ENCODE peak calls at places on chromosome 13, in seven cellular contexts. One of them, this sample, is unnamed. For H3K4me1, the result is how much of the 10 kb centered on the place peaks cover.

GRCh38 chr13:41627425-41627824 is 170.1 kb downstream of the RGCC start:
- DNase-seq in effector memory CD4-positive, alpha-beta T cell: no peak
- DNase-seq in PC-3: no peak
- DNase-seq in suprapubic skin: no peak
- DNase-seq in A549: no peak
- DNase-seq in ovary: no peak
- DNase-seq in GM23248: no peak
- DNase-seq in this sample: no peak

GRCh38 chr13:34361528-34361927 is 543.6 kb downstream of the RFC3 start:
- DNase-seq in effector memory CD4-positive, alpha-beta T cell: no peak
- DNase-seq in PC-3: peak
- DNase-seq in suprapubic skin: no peak
- DNase-seq in A549: no peak
- DNase-seq in ovary: no peak
- DNase-seq in GM23248: peak
- DNase-seq in this sample: no peak

GRCh38 chr13:60090579-60090978 is 73.1 kb downstream of the DIAPH3 start:
- DNase-seq in effector memory CD4-positive, alpha-beta T cell: no peak
- DNase-seq in PC-3: no peak
- DNase-seq in suprapubic skin: no peak
- DNase-seq in A549: no peak
- DNase-seq in ovary: no peak
- DNase-seq in GM23248: peak
- DNase-seq in this sample: no peak

GRCh38 chr13:62278271-62278670 is 862.6 kb upstream of the PCDH20 start:
- DNase-seq in effector memory CD4-positive, alpha-beta T cell: no peak
- DNase-seq in PC-3: no peak
- DNase-seq in suprapubic skin: no peak
- DNase-seq in A549: no peak
- DNase-seq in ovary: no peak
- DNase-seq in GM23248: no peak
- DNase-seq in this sample: no peak

GRCh38 chr13:52845766-52846566 is 2.5 kb downstream of the PCDH8 start:
- DNase-seq in effector memory CD4-positive, alpha-beta T cell: no peak
- DNase-seq in PC-3: no peak
- DNase-seq in suprapubic skin: no peak
- DNase-seq in A549: no peak
- DNase-seq in ovary: no peak
- DNase-seq in GM23248: peak
- DNase-seq in this sample: peak

GRCh38 chr13:33182729-33183128 is 102.8 kb downstream of the STARD13 start:
- DNase-seq in effector memory CD4-positive, alpha-beta T cell: no peak
- DNase-seq in PC-3: no peak
- DNase-seq in suprapubic skin: no peak
- DNase-seq in A549: no peak
- DNase-seq in ovary: no peak
- DNase-seq in GM23248: no peak
- DNase-seq in this sample: no peak

GRCh38 chr13:90545070-90545840 is 802.2 kb upstream of the MIR17HG start:
- DNase-seq in effector memory CD4-positive, alpha-beta T cell: no peak
- DNase-seq in PC-3: peak
- DNase-seq in suprapubic skin: no peak
- DNase-seq in A549: no peak
- DNase-seq in ovary: no peak
- DNase-seq in GM23248: peak
- DNase-seq in this sample: no peak

GRCh38 chr13:28449826-28450773 is 44.8 kb downstream of the FLT1 start:
- DNase-seq in effector memory CD4-positive, alpha-beta T cell: no peak
- DNase-seq in PC-3: peak
- DNase-seq in suprapubic skin: no peak
- DNase-seq in A549: no peak
- DNase-seq in ovary: no peak
- DNase-seq in GM23248: peak
- DNase-seq in this sample: no peak

GRCh38 chr13:99800951-99801350 is 170.6 kb downstream of the ZIC5 start:
- DNase-seq in effector memory CD4-positive, alpha-beta T cell: no peak
- DNase-seq in PC-3: no peak
- DNase-seq in suprapubic skin: no peak
- DNase-seq in A549: no peak
- DNase-seq in ovary: no peak
- DNase-seq in GM23248: no peak
- DNase-seq in this sample: no peak

GRCh38 chr13:91014696-91015095 is 332.8 kb upstream of the MIR17HG start:
- DNase-seq in effector memory CD4-positive, alpha-beta T cell: no peak
- DNase-seq in PC-3: no peak
- DNase-seq in suprapubic skin: no peak
- DNase-seq in A549: no peak
- DNase-seq in ovary: no peak
- DNase-seq in GM23248: peak
- DNase-seq in this sample: no peak

GRCh38 chr13:40221460-40222201 is 444.8 kb downstream of the FOXO1 start:
- DNase-seq in effector memory CD4-positive, alpha-beta T cell: peak
- DNase-seq in PC-3: peak
- DNase-seq in suprapubic skin: no peak
- DNase-seq in A549: no peak
- DNase-seq in ovary: peak
- DNase-seq in GM23248: peak
- DNase-seq in this sample: peak

GRCh38 chr13:110913911-110914292 is 967 bp downstream of the ANKRD10 start:
- DNase-seq in effector memory CD4-positive, alpha-beta T cell: no peak
- DNase-seq in PC-3: no peak
- DNase-seq in suprapubic skin: peak
- DNase-seq in A549: peak
- DNase-seq in ovary: no peak
- DNase-seq in GM23248: peak
- DNase-seq in this sample: no peak

GRCh38 chr13:37681295-37682032 is 82.9 kb upstream of the POSTN start:
- DNase-seq in effector memory CD4-positive, alpha-beta T cell: no peak
- DNase-seq in PC-3: peak
- DNase-seq in suprapubic skin: no peak
- DNase-seq in A549: no peak
- DNase-seq in ovary: no peak
- DNase-seq in GM23248: peak
- DNase-seq in this sample: no peak

GRCh38 chr13:23159587-23160240 is 21.1 kb upstream of the SGCG start:
- DNase-seq in effector memory CD4-positive, alpha-beta T cell: no peak
- DNase-seq in PC-3: no peak
- DNase-seq in suprapubic skin: no peak
- DNase-seq in A549: no peak
- DNase-seq in ovary: no peak
- DNase-seq in GM23248: peak
- DNase-seq in this sample: peak

GRCh38 chr13:34730966-34731365 is 211.1 kb upstream of the NBEA start:
- DNase-seq in effector memory CD4-positive, alpha-beta T cell: no peak
- DNase-seq in PC-3: no peak
- DNase-seq in suprapubic skin: no peak
- DNase-seq in A549: no peak
- DNase-seq in ovary: no peak
- DNase-seq in GM23248: no peak
- DNase-seq in this sample: no peak

GRCh38 chr13:83881031-83881727 is 1.1 kb downstream of the SLITRK1 start:
- DNase-seq in effector memory CD4-positive, alpha-beta T cell: no peak
- DNase-seq in PC-3: no peak
- DNase-seq in suprapubic skin: no peak
- DNase-seq in A549: no peak
- DNase-seq in ovary: no peak
- DNase-seq in GM23248: no peak
- DNase-seq in this sample: no peak

GRCh38 chr13:103839460-103839859 is 773.2 kb upstream of the SLC10A2 start:
- DNase-seq in effector memory CD4-positive, alpha-beta T cell: no peak
- DNase-seq in PC-3: no peak
- DNase-seq in suprapubic skin: no peak
- DNase-seq in A549: no peak
- DNase-seq in ovary: no peak
- DNase-seq in GM23248: no peak
- DNase-seq in this sample: no peak

GRCh38 chr13:25836709-25837316 is 215.0 kb downstream of the SHISA2 start:
- DNase-seq in effector memory CD4-positive, alpha-beta T cell: no peak
- DNase-seq in PC-3: no peak
- DNase-seq in suprapubic skin: no peak
- DNase-seq in A549: no peak
- DNase-seq in ovary: no peak
- DNase-seq in GM23248: no peak
- DNase-seq in this sample: no peak

GRCh38 chr13:51557423-51557822 is 26.8 kb upstream of the WDFY2 start:
- DNase-seq in effector memory CD4-positive, alpha-beta T cell: no peak
- DNase-seq in PC-3: no peak
- DNase-seq in suprapubic skin: no peak
- DNase-seq in A549: no peak
- DNase-seq in ovary: no peak
- DNase-seq in GM23248: no peak
- DNase-seq in this sample: no peak
- H3K27ac ChIP-seq in effector memory CD4-positive, alpha-beta T cell: no peak
- H3K27ac ChIP-seq in PC-3: no peak
- H3K27ac ChIP-seq in suprapubic skin: peak
- H3K27ac ChIP-seq in A549: peak
- H3K27ac ChIP-seq in ovary: no peak
- H3K27ac ChIP-seq in GM23248: peak
- H3K27ac ChIP-seq in this sample: no peak

DNA sequence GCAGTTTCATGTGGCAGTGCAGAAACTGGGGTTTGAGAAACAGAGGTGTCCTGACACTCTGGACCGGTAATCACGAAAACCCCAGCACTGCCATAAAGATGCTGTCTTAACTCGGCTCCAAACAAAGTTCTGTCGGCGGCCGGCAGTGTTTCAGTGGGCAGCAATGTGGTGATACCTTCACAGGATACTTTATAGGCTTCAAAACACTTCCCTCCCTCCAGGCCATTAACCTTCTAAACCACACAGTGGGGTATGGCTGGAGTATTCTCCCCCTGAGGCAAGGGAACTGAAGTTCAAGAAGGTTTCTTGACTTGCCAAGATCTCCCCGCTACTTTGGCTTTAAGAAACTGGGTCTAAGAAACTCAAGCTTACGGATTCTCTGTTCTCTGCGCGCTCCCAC is 1.1 kb downstream of the RUBCNL start:
- DNase-seq in effector memory CD4-positive, alpha-beta T cell: no peak
- DNase-seq in PC-3: no peak
- DNase-seq in suprapubic skin: no peak
- DNase-seq in A549: no peak
- DNase-seq in ovary: no peak
- DNase-seq in GM23248: peak
- DNase-seq in this sample: no peak
- H3K4me3 ChIP-seq in effector memory CD4-positive, alpha-beta T cell: no peak
- H3K4me3 ChIP-seq in PC-3: no peak
- H3K4me3 ChIP-seq in suprapubic skin: peak
- H3K4me3 ChIP-seq in A549: no peak
- H3K4me3 ChIP-seq in ovary: no peak
- H3K4me3 ChIP-seq in GM23248: peak
- H3K4me3 ChIP-seq in this sample: peak

DNA sequence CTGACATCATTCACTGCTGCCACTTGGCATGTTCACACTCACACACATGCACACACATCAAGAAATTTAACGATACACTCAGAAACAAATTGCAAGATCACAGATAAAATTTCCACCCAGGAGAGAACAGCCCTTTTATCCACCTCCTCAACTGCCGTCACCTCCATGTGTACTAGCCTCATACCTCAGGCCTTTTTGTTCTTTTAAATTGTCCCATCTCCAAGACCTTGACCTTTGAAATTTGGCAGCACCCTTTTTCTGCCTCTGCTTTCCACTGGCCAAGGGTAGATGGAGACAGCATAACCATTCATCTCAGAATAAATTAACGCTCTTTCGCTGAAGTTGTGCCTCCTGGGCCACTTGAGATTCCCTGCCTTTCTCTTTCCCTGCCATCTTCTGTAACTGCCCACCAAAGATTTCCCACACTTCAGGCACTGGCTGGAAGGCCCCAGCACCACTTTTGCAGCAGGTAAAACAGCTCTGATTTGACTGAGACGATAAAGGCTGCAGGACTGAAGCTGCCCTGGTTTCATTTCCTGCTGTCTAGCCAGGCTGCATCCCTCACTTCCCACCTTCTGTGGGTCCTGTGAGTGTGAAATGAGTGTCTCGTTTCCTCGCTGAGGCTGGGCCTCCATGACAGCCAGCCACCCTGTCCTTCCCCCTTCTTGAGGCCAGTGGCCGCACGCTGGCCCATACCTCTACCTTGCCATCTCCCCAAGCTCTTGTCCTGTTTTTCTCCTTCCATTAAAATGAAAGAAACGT is 39.3 kb downstream of the MBNL2 start:
- DNase-seq in effector memory CD4-positive, alpha-beta T cell: peak
- DNase-seq in PC-3: no peak
- DNase-seq in suprapubic skin: no peak
- DNase-seq in A549: no peak
- DNase-seq in ovary: no peak
- DNase-seq in GM23248: no peak
- DNase-seq in this sample: no peak
- H3K4me1 ChIP-seq in effector memory CD4-positive, alpha-beta T cell: under half
- H3K4me1 ChIP-seq in PC-3: under half
- H3K4me1 ChIP-seq in suprapubic skin: half or more
- H3K4me1 ChIP-seq in A549: half or more
- H3K4me1 ChIP-seq in ovary: under half
- H3K4me1 ChIP-seq in GM23248: under half
- H3K4me1 ChIP-seq in this sample: under half

DNA sequence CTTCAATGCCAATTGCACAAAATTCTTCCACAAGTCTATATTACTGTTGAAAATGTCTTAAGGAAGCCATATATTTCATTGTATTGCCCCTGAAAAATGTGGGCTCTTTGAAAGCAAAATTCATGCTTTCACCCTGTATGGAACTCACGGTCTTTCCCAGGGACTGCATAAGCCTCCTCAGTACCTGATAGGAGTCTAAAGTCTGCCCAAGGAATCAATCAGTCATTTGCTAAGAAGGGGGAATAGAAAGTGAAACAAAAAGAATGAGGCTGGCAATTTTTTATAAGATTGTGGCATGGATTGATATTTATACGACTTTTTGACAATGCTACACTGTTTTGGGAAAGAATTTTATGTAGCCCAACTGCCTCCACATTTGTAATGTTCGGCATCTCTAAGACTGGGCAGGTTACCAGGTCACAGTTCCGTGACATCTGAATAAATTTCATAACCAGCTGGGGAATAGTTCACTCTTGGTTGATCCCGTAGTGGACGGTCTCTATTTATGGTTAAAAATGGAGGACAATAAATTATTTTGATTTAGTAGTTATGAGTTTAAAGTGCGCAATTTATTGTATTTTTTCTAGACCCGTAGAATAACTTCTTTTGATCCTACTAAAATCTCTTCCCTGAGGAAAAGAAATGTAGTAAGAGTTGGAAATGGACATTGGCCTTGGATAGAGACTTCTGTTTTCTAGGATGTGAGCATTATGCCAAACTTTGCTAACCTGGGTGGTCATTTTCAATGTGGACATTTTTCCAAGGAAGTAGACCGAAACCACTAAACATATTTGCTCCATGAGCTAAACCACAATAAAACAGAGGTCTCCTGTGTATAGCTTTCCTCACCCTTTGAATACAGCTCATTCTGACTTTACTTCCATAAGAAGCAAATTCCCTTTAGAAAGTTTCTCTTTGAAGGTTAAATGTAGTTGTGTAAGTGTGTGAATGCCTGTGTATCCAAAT is 1585.3 kb downstream of the EFNB2 start:
- DNase-seq in effector memory CD4-positive, alpha-beta T cell: no peak
- DNase-seq in PC-3: peak
- DNase-seq in suprapubic skin: no peak
- DNase-seq in A549: no peak
- DNase-seq in ovary: no peak
- DNase-seq in GM23248: no peak
- DNase-seq in this sample: no peak
- H3K27ac ChIP-seq in effector memory CD4-positive, alpha-beta T cell: no peak
- H3K27ac ChIP-seq in PC-3: no peak
- H3K27ac ChIP-seq in suprapubic skin: no peak
- H3K27ac ChIP-seq in A549: no peak
- H3K27ac ChIP-seq in ovary: no peak
- H3K27ac ChIP-seq in GM23248: no peak
- H3K27ac ChIP-seq in this sample: no peak

This sample was measured in right cardiac atrium.